ENCODE peak calls at places on chromosomes 13 and 19, in eight cellular contexts. V is cardiac fibroblast; R is uterus; E is left ventricle myocardium superior; A is stimulated activated CD4-positive, alpha-beta T cell treated with anti-CD3 and anti-CD28 coated beads, Interleukin-1b, Interleukin-23, amount 100 ng/mL, for 1 hour; G is coronary artery; I is CD4-positive, alpha-beta T cell; S is T-helper 2 cell. U is an unnamed sample.

GRCh38 chr13:22121340-22121739 is 450.5 kb downstream of the FGF9 start:
- DNase-seq in A (no peak), V (no peak), S (no peak), R (no peak), G (no peak), I (no peak), E (no peak), U (no peak)

GRCh38 chr13:75327132-75327505 is 154.8 kb downstream of the TBC1D4 start:
- DNase-seq in S (no peak), G (no peak), E (no peak), A (no peak), R (no peak), I (no peak), V (no peak), U (no peak)

GRCh38 chr13:19810996-19811881 is 28.5 kb upstream of the PSPC1 start:
- DNase-seq in A (no peak), G (no peak), S (no peak), V (peak), R (no peak), I (no peak), E (no peak), U (no peak)

GRCh38 chr13:48562296-48563066 is 29.6 kb upstream of the RCBTB2 start:
- DNase-seq in G (no peak), R (no peak), E (no peak), I (peak), V (no peak), A (peak), S (no peak), U (no peak)

GRCh38 chr13:51731759-51732158 is 72.2 kb downstream of the DHRS12 start:
- DNase-seq in G (no peak), V (peak), I (no peak), A (no peak), E (no peak), R (no peak), S (no peak), U (no peak)

GRCh38 chr13:89205856-89206255 is 1534.7 kb downstream of the SLITRK5 start:
- DNase-seq in I (no peak), A (no peak), G (no peak), S (no peak), R (no peak), E (no peak), V (no peak), U (no peak)

GRCh38 chr19:35347171-35347929 is at the start of gene FFAR1:
- DNase-seq in A (no peak), E (no peak), V (no peak), I (peak), S (no peak), R (no peak), G (peak), U (no peak)

GRCh38 chr19:17184381-17184841 is 30.7 kb upstream of the USE1 start:
- DNase-seq in I (peak), E (no peak), G (no peak), A (no peak), V (no peak), S (no peak), R (no peak), U (no peak)

GRCh38 chr13:46339035-46339666 is 47.9 kb downstream of the RUBCNL start:
- DNase-seq in G (no peak), S (no peak), E (peak), I (no peak), A (no peak), R (no peak), V (peak), U (no peak)

GRCh38 chr13:93857126-93857525 is 622.4 kb downstream of the DCT start:
- DNase-seq in I (no peak), A (no peak), R (no peak), S (no peak), G (no peak), V (peak), E (no peak), U (no peak)

GRCh38 chr13:98981596-98982195 is 3.8 kb upstream of the DOCK9 start:
- DNase-seq in E (no peak), I (no peak), R (no peak), A (no peak), V (no peak), G (no peak), S (no peak), U (no peak)

GRCh38 chr13:62767473-62767872 is 1351.8 kb upstream of the PCDH20 start:
- DNase-seq in G (no peak), S (no peak), E (no peak), I (no peak), R (no peak), V (no peak), A (no peak), U (no peak)

GRCh38 chr19:677601-678380 is 1.6 kb downstream of the FSTL3 start:
- DNase-seq in I (no peak), R (no peak), E (no peak), V (no peak), G (no peak), S (no peak), A (no peak), U (no peak)

GRCh38 chr13:20127563-20128458 is 33.0 kb downstream of the GJA3 start:
- DNase-seq in R (peak), S (no peak), G (peak), E (peak), I (no peak), A (no peak), V (peak), U (no peak)

GRCh38 chr19:58345558-58345957 is 7.7 kb downstream of the A1BG start:
- DNase-seq in G (no peak), V (no peak), R (no peak), A (no peak), I (no peak), S (no peak), E (no peak), U (no peak)

GRCh38 chr19:17001603-17002183 is 24.9 kb downstream of the CPAMD8 start:
- DNase-seq in R (no peak), V (no peak), I (peak), G (no peak), S (peak), E (no peak), A (peak), U (no peak)

GRCh38 chr19:41352609-41353465 is 885 bp downstream of the TGFB1 start:
- DNase-seq in S (peak), E (peak), I (peak), A (peak), R (peak), G (peak), V (peak), U (no peak)

GRCh38 chr19:1076951-1077350 is 10.0 kb downstream of the ARHGAP45 start:
- DNase-seq in V (no peak), I (peak), A (peak), E (peak), G (no peak), R (no peak), S (peak), U (no peak)

GRCh38 chr13:96029002-96029401 is 24.2 kb downstream of the UGGT2 start:
- DNase-seq in I (no peak), R (no peak), S (no peak), G (no peak), E (no peak), A (no peak), V (no peak), U (no peak)

GRCh38 chr13:90999401-90999800 is 348.1 kb upstream of the MIR17HG start:
- DNase-seq in V (no peak), E (no peak), A (no peak), G (no peak), S (no peak), I (no peak), R (no peak), U (no peak)

GRCh38 chr19:19059837-19060611 is 3.8 kb upstream of the SLC25A42 start:
- DNase-seq in S (no peak), I (no peak), G (no peak), E (no peak), A (no peak), R (no peak), V (no peak), U (no peak)

GRCh38 chr19:13417054-13417453 is 89.2 kb downstream of the CACNA1A start:
- DNase-seq in G (no peak), I (no peak), E (no peak), A (no peak), V (no peak), R (no peak), S (no peak), U (no peak)

GRCh38 chr13:108195146-108195545 is 20.2 kb downstream of the LIG4 start:
- DNase-seq in I (no peak), V (peak), R (no peak), A (no peak), E (no peak), S (no peak), G (no peak), U (no peak)

GRCh38 chr13:92843549-92843948 is 383.1 kb upstream of the GPC6 start:
- DNase-seq in E (no peak), V (peak), S (no peak), I (no peak), A (no peak), G (no peak), R (no peak), U (no peak)

GRCh38 chr13:76600086-76600485 is 286.1 kb downstream of the KCTD12 start:
- DNase-seq in G (no peak), V (peak), R (no peak), E (no peak), S (no peak), I (no peak), A (no peak), U (no peak)

GRCh38 chr19:6099633-6100032 is 10.7 kb downstream of the RFX2 start:
- DNase-seq in R (no peak), A (no peak), V (no peak), I (no peak), E (no peak), G (no peak), S (no peak), U (no peak)

GRCh38 chr19:10044390-10044789 is 31.1 kb downstream of the RDH8 start:
- DNase-seq in I (no peak), A (no peak), G (no peak), V (no peak), E (no peak), R (no peak), S (no peak), U (no peak)

GRCh38 chr19:46040952-46041500 is at the start of gene IGFL4:
- DNase-seq in V (no peak), A (no peak), E (no peak), G (no peak), I (no peak), R (no peak), S (no peak), U (peak)

GRCh38 chr13:110702591-110703526 is 3.1 kb downstream of the CARS2 start:
- DNase-seq in S (no peak), V (no peak), E (no peak), R (no peak), G (no peak), A (no peak), I (no peak), U (no peak)

GRCh38 chr19:28465317-28466086 is 747.4 kb downstream of the UQCRFS1 start:
- DNase-seq in G (peak), S (no peak), V (no peak), I (no peak), E (no peak), A (no peak), R (no peak), U (no peak)

GRCh38 chr13:99295488-99296252 is 11.5 kb downstream of the GPR183 start:
- DNase-seq in A (no peak), V (no peak), I (no peak), E (no peak), R (no peak), S (no peak), G (no peak), U (no peak)

GRCh38 chr19:49808762-49809154 is 4.3 kb downstream of the FUZ start:
- DNase-seq in A (peak), R (peak), V (peak), S (peak), I (peak), E (peak), G (peak), U (peak)

GRCh38 chr13:51832471-51833152 is 12.4 kb downstream of the TMEM272 start:
- DNase-seq in A (peak), V (peak), E (no peak), I (peak), G (no peak), S (no peak), R (no peak), U (no peak)

GRCh38 chr13:53310786-53311185 is 282.2 kb downstream of the OLFM4 start:
- DNase-seq in E (no peak), A (no peak), G (no peak), I (no peak), R (no peak), S (no peak), V (no peak), U (no peak)

U was measured in NCI-H187.